ENCODE peak calls at places on chromosomes 16 and 17, in five cellular contexts. One of them, this sample, is unnamed.

GRCh38 chr17:78798695-78799559 is 16.9 kb upstream of the CYTH1 start:
- DNase-seq in SK-N-SH: peak
- DNase-seq in GM23248: peak
- DNase-seq in GM23338: peak
- DNase-seq in OCI-LY7: peak
- DNase-seq in this sample: peak

GRCh38 chr17:78330570-78331224 is 29.2 kb downstream of the SOCS3 start:
- DNase-seq in SK-N-SH: peak
- DNase-seq in GM23248: no peak
- DNase-seq in OCI-LY7: no peak
- DNase-seq in GM23338: no peak
- DNase-seq in this sample: no peak

GRCh38 chr17:39547713-39548478 is 59.8 kb downstream of the NEUROD2 start:
- DNase-seq in OCI-LY7: peak
- DNase-seq in SK-N-SH: peak
- DNase-seq in GM23338: peak
- DNase-seq in GM23248: peak
- DNase-seq in this sample: peak

GRCh38 chr17:65027305-65027704 is 29.2 kb downstream of the GNA13 start:
- DNase-seq in OCI-LY7: no peak
- DNase-seq in GM23248: peak
- DNase-seq in SK-N-SH: peak
- DNase-seq in GM23338: peak
- DNase-seq in this sample: peak

GRCh38 chr17:71460943-71461342 is 659.9 kb upstream of the SOX9 start:
- DNase-seq in GM23248: peak
- DNase-seq in SK-N-SH: no peak
- DNase-seq in GM23338: peak
- DNase-seq in OCI-LY7: peak
- DNase-seq in this sample: peak

GRCh38 chr16:81797443-81797842 is 18.4 kb downstream of the PLCG2 start:
- DNase-seq in GM23248: no peak
- DNase-seq in OCI-LY7: peak
- DNase-seq in SK-N-SH: no peak
- DNase-seq in GM23338: no peak
- DNase-seq in this sample: no peak

GRCh38 chr17:58316260-58316960 is 12.2 kb downstream of the TSPOAP1 start:
- DNase-seq in GM23338: no peak
- DNase-seq in SK-N-SH: peak
- DNase-seq in OCI-LY7: no peak
- DNase-seq in GM23248: no peak
- DNase-seq in this sample: no peak

GRCh38 chr17:81523139-81524062 is 4.8 kb upstream of the FSCN2 start:
- DNase-seq in GM23338: peak
- DNase-seq in SK-N-SH: peak
- DNase-seq in GM23248: peak
- DNase-seq in OCI-LY7: peak
- DNase-seq in this sample: peak

GRCh38 chr17:59377410-59377809 is 46.0 kb downstream of the YPEL2 start:
- DNase-seq in GM23338: no peak
- DNase-seq in GM23248: peak
- DNase-seq in OCI-LY7: no peak
- DNase-seq in SK-N-SH: peak
- DNase-seq in this sample: no peak

GRCh38 chr17:43908111-43908721 is 880 bp upstream of the MPP2 start:
- DNase-seq in GM23248: peak
- DNase-seq in GM23338: peak
- DNase-seq in OCI-LY7: peak
- DNase-seq in SK-N-SH: peak
- DNase-seq in this sample: peak

GRCh38 chr17:70375406-70375805 is 206.1 kb downstream of the KCNJ2 start:
- DNase-seq in GM23338: peak
- DNase-seq in SK-N-SH: no peak
- DNase-seq in OCI-LY7: no peak
- DNase-seq in GM23248: no peak
- DNase-seq in this sample: no peak
- TF ChIP-seq EZH2phosphoT487 in GM23338: no peak
- TF ChIP-seq EZH2phosphoT487 in SK-N-SH: no peak
- TF ChIP-seq EZH2phosphoT487 in OCI-LY7: no peak
- TF ChIP-seq EZH2phosphoT487 in GM23248: no peak
- TF ChIP-seq EZH2phosphoT487 in this sample: no peak

GRCh38 chr16:66926171-66926570 is 836 bp upstream of the RRAD start:
- DNase-seq in GM23248: peak
- DNase-seq in SK-N-SH: no peak
- DNase-seq in OCI-LY7: no peak
- DNase-seq in GM23338: no peak
- DNase-seq in this sample: no peak

GRCh38 chr16:66928702-66929388 is 3.5 kb upstream of the RRAD start:
- DNase-seq in GM23338: peak
- DNase-seq in GM23248: peak
- DNase-seq in OCI-LY7: peak
- DNase-seq in SK-N-SH: peak
- DNase-seq in this sample: peak

GRCh38 chr16:66927012-66927436 is 1.7 kb upstream of the RRAD start:
- DNase-seq in GM23248: peak
- DNase-seq in SK-N-SH: no peak
- DNase-seq in OCI-LY7: no peak
- DNase-seq in GM23338: peak
- DNase-seq in this sample: no peak

GRCh38 chr16:66930189-66930588 is 4.0 kb downstream of the CIAO2B start:
- DNase-seq in GM23248: peak
- DNase-seq in SK-N-SH: no peak
- DNase-seq in GM23338: no peak
- DNase-seq in OCI-LY7: no peak
- DNase-seq in this sample: no peak

DNA sequence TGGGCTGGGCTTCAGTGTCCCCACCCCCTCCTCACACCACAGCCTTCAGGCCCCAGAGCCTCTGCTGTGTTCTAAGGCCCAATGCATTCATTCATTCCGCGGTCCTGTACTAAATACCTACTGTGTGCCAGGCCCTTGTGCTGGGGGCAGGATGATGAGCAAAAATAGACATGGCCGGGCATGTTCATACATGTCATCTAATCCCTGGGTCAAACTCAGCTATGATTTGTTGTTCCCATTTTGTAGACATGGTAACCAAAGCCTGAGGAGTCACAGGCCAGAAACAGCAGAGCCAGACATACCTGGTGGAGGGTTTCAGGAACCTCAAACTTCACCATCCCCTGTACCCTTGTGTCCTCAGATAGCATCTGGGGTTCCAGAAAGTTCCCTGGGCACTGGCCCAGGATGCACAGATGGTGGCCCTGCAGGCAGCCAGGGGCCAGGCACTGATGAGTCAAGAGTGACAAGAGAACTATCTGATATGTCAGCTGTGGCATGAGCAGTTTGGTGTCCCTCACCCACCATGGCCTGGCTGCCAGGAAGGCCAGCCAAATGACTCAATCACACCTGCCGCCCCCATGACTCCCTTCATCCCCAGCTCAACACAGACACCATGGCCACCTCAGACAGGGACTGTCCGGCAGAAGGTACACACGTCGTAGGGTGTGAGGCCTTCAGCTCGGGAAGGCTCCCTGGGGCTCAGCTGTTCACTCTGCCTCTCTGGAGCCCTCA is 2.7 kb upstream of the RRAD start:
- DNase-seq in OCI-LY7: no peak
- DNase-seq in GM23338: no peak
- DNase-seq in SK-N-SH: no peak
- DNase-seq in GM23248: peak
- DNase-seq in this sample: no peak
- TF ChIP-seq EZH2phosphoT487 in OCI-LY7: no peak
- TF ChIP-seq EZH2phosphoT487 in GM23338: no peak
- TF ChIP-seq EZH2phosphoT487 in SK-N-SH: no peak
- TF ChIP-seq EZH2phosphoT487 in GM23248: no peak
- TF ChIP-seq EZH2phosphoT487 in this sample: no peak

GRCh38 chr17:67121317-67121887 is 77.0 kb downstream of the CACNG1 start:
- DNase-seq in GM23338: no peak
- DNase-seq in GM23248: no peak
- DNase-seq in SK-N-SH: no peak
- DNase-seq in OCI-LY7: no peak
- DNase-seq in this sample: no peak
- TF ChIP-seq EZH2phosphoT487 in GM23338: no peak
- TF ChIP-seq EZH2phosphoT487 in GM23248: no peak
- TF ChIP-seq EZH2phosphoT487 in SK-N-SH: no peak
- TF ChIP-seq EZH2phosphoT487 in OCI-LY7: no peak
- TF ChIP-seq EZH2phosphoT487 in this sample: no peak

GRCh38 chr17:61394630-61395408 is 4.8 kb upstream of the TBX2 start:
- DNase-seq in GM23338: no peak
- DNase-seq in SK-N-SH: peak
- DNase-seq in OCI-LY7: no peak
- DNase-seq in GM23248: no peak
- DNase-seq in this sample: no peak

GRCh38 chr17:61391595-61392291 is 7.9 kb upstream of the TBX2 start:
- DNase-seq in SK-N-SH: no peak
- DNase-seq in OCI-LY7: no peak
- DNase-seq in GM23338: no peak
- DNase-seq in GM23248: no peak
- DNase-seq in this sample: no peak

GRCh38 chr17:61393550-61393903 is 6.1 kb upstream of the TBX2 start:
- DNase-seq in GM23248: peak
- DNase-seq in GM23338: no peak
- DNase-seq in SK-N-SH: peak
- DNase-seq in OCI-LY7: no peak
- DNase-seq in this sample: no peak

GRCh38 chr17:61393904-61394629 is 5.6 kb upstream of the TBX2 start:
- DNase-seq in SK-N-SH: peak
- DNase-seq in OCI-LY7: no peak
- DNase-seq in GM23248: peak
- DNase-seq in GM23338: no peak
- DNase-seq in this sample: peak

GRCh38 chr17:61392679-61393078 is 7.0 kb upstream of the TBX2 start:
- DNase-seq in GM23248: no peak
- DNase-seq in OCI-LY7: no peak
- DNase-seq in SK-N-SH: no peak
- DNase-seq in GM23338: no peak
- DNase-seq in this sample: no peak
- TF ChIP-seq EZH2phosphoT487 in GM23248: no peak
- TF ChIP-seq EZH2phosphoT487 in OCI-LY7: no peak
- TF ChIP-seq EZH2phosphoT487 in SK-N-SH: no peak
- TF ChIP-seq EZH2phosphoT487 in GM23338: no peak
- TF ChIP-seq EZH2phosphoT487 in this sample: no peak

DNA sequence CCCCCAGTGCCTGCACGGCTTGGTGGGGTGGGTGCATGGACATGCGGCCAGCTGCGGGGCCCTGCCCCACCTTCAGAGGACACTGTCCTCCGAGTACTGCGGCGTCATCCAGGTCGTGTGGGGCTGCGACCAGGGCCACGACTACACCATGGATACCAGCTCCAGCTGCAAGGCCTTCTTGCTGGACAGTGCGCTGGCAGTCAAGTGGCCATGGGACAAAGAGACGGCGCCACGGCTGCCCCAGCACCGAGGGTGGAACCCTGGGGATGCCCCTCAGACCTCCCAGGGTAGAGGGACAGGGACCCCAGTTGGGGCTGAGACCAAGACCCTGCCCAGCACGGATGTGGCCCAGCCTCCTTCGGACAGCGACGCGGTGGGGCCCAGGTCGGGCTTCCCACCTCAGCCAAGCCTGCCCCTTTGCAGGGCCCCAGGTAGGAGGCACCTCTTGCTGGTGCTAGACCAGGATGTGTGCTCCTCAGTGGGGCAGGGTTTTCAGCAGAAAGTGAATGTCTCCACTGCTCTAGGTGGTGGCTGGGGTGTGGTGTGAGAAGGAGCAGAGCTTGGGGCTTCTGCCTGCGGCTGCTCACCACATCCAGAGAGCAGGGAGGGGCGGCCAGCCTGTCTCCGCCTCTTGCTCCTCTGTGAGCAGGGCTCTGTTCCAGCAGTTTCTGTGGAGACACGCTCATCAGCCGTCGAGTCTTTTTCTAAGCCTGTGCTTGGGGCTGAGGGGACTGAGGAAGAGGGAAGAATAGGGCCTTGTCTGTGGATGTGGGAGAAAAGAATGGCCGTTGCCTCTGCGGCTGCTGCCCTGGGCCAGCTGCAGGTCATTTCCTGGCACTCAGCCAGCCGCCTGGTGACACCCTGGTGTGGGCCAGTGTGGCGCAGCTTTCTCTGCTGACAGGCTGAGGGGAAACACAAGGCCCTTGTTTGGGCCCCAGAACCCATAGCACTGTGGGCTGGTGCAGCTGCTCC is 2.2 kb downstream of the ZNF276 start:
- DNase-seq in SK-N-SH: peak
- DNase-seq in GM23248: peak
- DNase-seq in GM23338: no peak
- DNase-seq in OCI-LY7: no peak
- DNase-seq in this sample: no peak
- TF ChIP-seq EZH2phosphoT487 in SK-N-SH: no peak
- TF ChIP-seq EZH2phosphoT487 in GM23248: no peak
- TF ChIP-seq EZH2phosphoT487 in GM23338: no peak
- TF ChIP-seq EZH2phosphoT487 in OCI-LY7: no peak
- TF ChIP-seq EZH2phosphoT487 in this sample: no peak

This sample was measured in neural progenitor cell.